ENCODE peak calls at places on chromosomes 3 and 15, in eight cellular contexts. Y is coronary artery, S is lower leg skin, Q is Panc1, D is tibial nerve, M is transverse colon, J is colonic mucosa, P is fibroblast of pulmonary artery. W is an unnamed sample.

GRCh38 chr3:165642761-165643432 is 194.3 kb downstream of the BCHE start:
- DNase-seq in Y (no peak), S (peak; percentile 34), Q (peak; percentile 91), D (no peak), M (peak; percentile 48), J (peak; percentile 51), P (peak; percentile 98), W (peak; percentile 82)

GRCh38 chr3:67349551-67350174 is 304.7 kb downstream of the SUCLG2 start:
- DNase-seq in Y (no peak), S (no peak), Q (no peak), D (no peak), M (no peak), J (no peak), P (no peak), W (no peak)

GRCh38 chr3:17643691-17644090 is 98.7 kb downstream of the TBC1D5 start:
- DNase-seq in Y (no peak), S (no peak), Q (no peak), D (no peak), M (no peak), J (no peak), P (peak; percentile 69), W (no peak)

GRCh38 chr15:63052961-63053698 is 10.6 kb downstream of the TPM1 start:
- DNase-seq in Y (peak; percentile 86), S (peak; percentile 73), Q (no peak), D (peak; percentile 58), M (peak; percentile 42), J (peak; percentile 59), P (no peak), W (peak; percentile 50)

GRCh38 chr3:118765636-118766305 is 268.9 kb downstream of the IGSF11 start:
- DNase-seq in Y (no peak), S (no peak), Q (no peak), D (no peak), M (no peak), J (no peak), P (no peak), W (no peak)

GRCh38 chr3:44001072-44001471 is 240.6 kb upstream of the TOPAZ1 start:
- DNase-seq in Y (no peak), S (no peak), Q (no peak), D (no peak), M (no peak), J (no peak), P (no peak), W (no peak)

GRCh38 chr15:88898736-88899135 is 3.4 kb upstream of the HAPLN3 start:
- DNase-seq in Y (no peak), S (no peak), Q (no peak), D (no peak), M (no peak), J (no peak), P (no peak), W (no peak)

GRCh38 chr15:66921319-66921718 is 144.1 kb upstream of the SMAD3 start:
- DNase-seq in Y (no peak), S (no peak), Q (no peak), D (no peak), M (peak; percentile 18), J (no peak), P (no peak), W (no peak)

GRCh38 chr3:110344897-110345767 is 726.5 kb upstream of the NECTIN3 start:
- DNase-seq in Y (no peak), S (no peak), Q (no peak), D (no peak), M (no peak), J (no peak), P (peak; percentile 72), W (peak; percentile 50)

GRCh38 chr15:45660231-45660979 is 25.6 kb downstream of the SQOR start:
- DNase-seq in Y (no peak), S (peak; percentile 45), Q (no peak), D (no peak), M (peak; percentile 48), J (no peak), P (no peak), W (no peak)

GRCh38 chr15:62254137-62254934 is 89.3 kb upstream of the C2CD4B start:
- DNase-seq in Y (peak; percentile 46), S (no peak), Q (peak; percentile 35), D (no peak), M (peak; percentile 75), J (peak; percentile 74), P (peak; percentile 80), W (peak; percentile 87)

GRCh38 chr15:67922106-67922505 is 82.3 kb upstream of the RNU6-1 start:
- DNase-seq in Y (no peak), S (no peak), Q (no peak), D (no peak), M (no peak), J (no peak), P (no peak), W (no peak)

GRCh38 chr15:25327671-25328070 is 111.2 kb downstream of the UBE3A start:
- DNase-seq in Y (no peak), S (no peak), Q (no peak), D (no peak), M (peak; percentile 9), J (no peak), P (no peak), W (peak; percentile 57)

GRCh38 chr3:67437090-67437489 is 217.3 kb downstream of the SUCLG2 start:
- DNase-seq in Y (no peak), S (no peak), Q (no peak), D (no peak), M (no peak), J (no peak), P (peak; percentile 34), W (peak; percentile 8)

GRCh38 chr3:53715815-53716483 is 130.3 kb downstream of the CHDH start:
- DNase-seq in Y (no peak), S (no peak), Q (no peak), D (no peak), M (no peak), J (no peak), P (peak; percentile 25), W (no peak)

GRCh38 chr3:194348354-194348753 is 2.8 kb downstream of the CPN2 start:
- DNase-seq in Y (no peak), S (no peak), Q (no peak), D (no peak), M (no peak), J (no peak), P (no peak), W (no peak)

GRCh38 chr3:153026026-153026425 is 136.0 kb upstream of the RAP2B start:
- DNase-seq in Y (no peak), S (no peak), Q (no peak), D (no peak), M (no peak), J (no peak), P (peak; percentile 79), W (peak; percentile 42)

GRCh38 chr3:31356941-31357340 is 175.8 kb upstream of the STT3B start:
- DNase-seq in Y (no peak), S (peak; percentile 73), Q (no peak), D (no peak), M (no peak), J (no peak), P (peak; percentile 31), W (peak; percentile 26)

GRCh38 chr3:138944842-138945645 is 1.9 kb downstream of the FOXL2 start:
- DNase-seq in Y (peak; percentile 71), S (no peak), Q (no peak), D (no peak), M (peak; percentile 18), J (no peak), P (no peak), W (peak; percentile 29)

GRCh38 chr3:35639251-35640185 is at the start of gene ARPP21:
- DNase-seq in Y (no peak), S (no peak), Q (no peak), D (no peak), M (no peak), J (no peak), P (peak; percentile 22), W (peak; percentile 31)

GRCh38 chr15:79635149-79635771 is 203.1 kb downstream of the MINAR1 start:
- DNase-seq in Y (no peak), S (no peak), Q (no peak), D (no peak), M (no peak), J (no peak), P (no peak), W (peak; percentile 30)
- H3K4me3 ChIP-seq in Y (no peak overlapping the region), S (no peak overlapping the region), Q (no peak overlapping the region), D (no peak overlapping the region), M (no peak overlapping the region), J (no peak overlapping the region), P (no peak overlapping the region), W (no peak overlapping the region)

GRCh38 chr3:190983875-190984274 is 121.4 kb upstream of the GMNC start:
- DNase-seq in Y (no peak), S (no peak), Q (no peak), D (no peak), M (no peak), J (no peak), P (no peak), W (no peak)
- H3K4me3 ChIP-seq in Y (no peak overlapping the region), S (no peak overlapping the region), Q (no peak overlapping the region), D (no peak overlapping the region), M (no peak overlapping the region), J (no peak overlapping the region), P (no peak overlapping the region), W (no peak overlapping the region)

DNA sequence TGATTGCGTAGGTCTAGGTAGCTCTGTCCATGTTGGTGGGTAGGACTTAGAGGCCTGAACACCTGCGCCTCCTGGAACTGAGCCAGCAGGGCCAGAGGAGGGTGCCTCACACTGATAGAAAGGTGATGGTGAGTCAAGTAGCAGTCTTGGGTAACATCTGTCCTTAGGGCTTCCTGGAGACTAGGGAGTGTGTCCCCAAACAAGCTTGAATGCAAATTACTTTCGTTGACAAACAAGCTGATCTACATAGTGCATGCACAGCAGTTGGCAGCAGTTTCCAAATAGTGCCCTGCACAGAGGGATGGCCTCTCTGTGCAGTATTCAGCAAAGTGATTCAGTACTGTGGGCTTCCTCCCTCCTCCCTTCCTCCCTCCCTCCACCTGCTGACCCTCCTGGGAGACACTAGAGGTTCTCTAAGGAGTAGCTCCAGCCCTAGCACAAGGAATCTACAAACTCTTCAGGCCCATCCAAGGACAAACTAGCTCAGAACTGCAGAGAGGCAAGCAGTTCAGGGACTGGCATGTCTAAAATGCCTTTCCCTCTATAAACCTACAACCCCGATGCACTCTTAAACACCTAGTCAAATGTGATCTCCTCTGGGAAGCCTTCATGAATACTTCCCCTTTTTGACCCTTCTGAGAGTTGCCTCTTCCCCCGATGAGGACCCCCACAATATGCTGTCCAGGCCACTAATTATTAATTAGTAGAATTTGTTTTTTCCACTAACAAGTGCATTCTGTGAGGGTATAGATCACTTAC is 61.0 kb downstream of the TLE3 start:
- DNase-seq in Y (no peak), S (no peak), Q (no peak), D (no peak), M (peak; percentile 83), J (no peak), P (no peak), W (no peak)
- H3K4me3 ChIP-seq in Y (no peak overlapping the region), S (no peak overlapping the region), Q (no peak overlapping the region), D (no peak overlapping the region), M (no peak overlapping the region), J (no peak overlapping the region), P (no peak overlapping the region), W (no peak overlapping the region)

GRCh38 chr15:40286061-40286532 is 3.2 kb upstream of the ANKRD63 start:
- DNase-seq in Y (no peak), S (no peak), Q (no peak), D (no peak), M (no peak), J (no peak), P (no peak), W (no peak)
- H3K4me3 ChIP-seq in Y (no peak overlapping the region), S (no peak overlapping the region), Q (no peak overlapping the region), D (no peak overlapping the region), M (no peak overlapping the region), J (no peak overlapping the region), P (no peak overlapping the region), W (no peak overlapping the region)